ENCODE peak calls at places on chromosomes 7 and 10, in nine cellular contexts. G is foreskin keratinocyte, P is mucosa of descending colon, Q is AG09309, U is cardiac muscle cell, Y is nephron progenitor cell, O is foreskin fibroblast, J is HL-60, H is glutamatergic neuron. L is an unnamed sample.

GRCh38 chr10:125004571-125005311 is 62.8 kb downstream of the ZRANB1 start:
- DNase-seq in G (no peak), P (no peak), Q (no peak), U (no peak), Y (no peak), O (no peak), J (no peak), H (no peak), L (no peak)

GRCh38 chr10:117431160-117431559 is 55.9 kb upstream of the PDZD8 start:
- DNase-seq in G (no peak), P (no peak), Q (no peak), U (no peak), Y (no peak), O (peak), J (peak), H (no peak), L (peak)

GRCh38 chr7:33428415-33428814 is 299.1 kb downstream of the BBS9 start:
- DNase-seq in G (no peak), P (no peak), Q (no peak), U (no peak), Y (no peak), O (no peak), J (no peak), H (no peak), L (no peak)

GRCh38 chr10:42961156-42961589 is 115.7 kb upstream of the RET start:
- DNase-seq in G (no peak), P (no peak), Q (no peak), U (no peak), Y (no peak), O (peak), J (no peak), H (peak), L (no peak)

GRCh38 chr7:10205690-10206089 is 768.0 kb upstream of the PHF14 start:
- DNase-seq in G (no peak), P (no peak), Q (no peak), U (no peak), Y (no peak), O (no peak), J (no peak), H (no peak), L (no peak)

GRCh38 chr7:140033036-140033435 is 29.7 kb downstream of the PARP12 start:
- DNase-seq in G (peak), P (no peak), Q (no peak), U (no peak), Y (no peak), O (peak), J (no peak), H (no peak), L (no peak)

GRCh38 chr10:63718006-63718405 is 196.8 kb downstream of the REEP3 start:
- DNase-seq in G (no peak), P (no peak), Q (no peak), U (peak), Y (no peak), O (peak), J (no peak), H (no peak), L (no peak)

GRCh38 chr10:60238408-60239100 is 151.1 kb downstream of the ANK3 start:
- DNase-seq in G (peak), P (peak), Q (peak), U (peak), Y (no peak), O (peak), J (no peak), H (no peak), L (peak)

GRCh38 chr7:151247611-151248176 is 800 bp downstream of the SMARCD3 start:
- DNase-seq in G (no peak), P (no peak), Q (no peak), U (no peak), Y (peak), O (peak), J (no peak), H (no peak), L (no peak)

GRCh38 chr7:96169439-96169838 is 152.5 kb downstream of the SLC25A13 start:
- DNase-seq in G (no peak), P (no peak), Q (no peak), U (peak), Y (no peak), O (peak), J (no peak), H (no peak), L (peak)

GRCh38 chr10:58582045-58582444 is 69.4 kb downstream of the BICC1 start:
- DNase-seq in G (no peak), P (no peak), Q (no peak), U (no peak), Y (no peak), O (no peak), J (no peak), H (no peak), L (no peak)

GRCh38 chr7:55657654-55658053 is 85.4 kb upstream of the VOPP1 start:
- DNase-seq in G (no peak), P (no peak), Q (no peak), U (no peak), Y (no peak), O (no peak), J (no peak), H (peak), L (no peak)

GRCh38 chr10:24894728-24895127 is 57.7 kb downstream of the PRTFDC1 start:
- DNase-seq in G (no peak), P (peak), Q (no peak), U (no peak), Y (no peak), O (no peak), J (no peak), H (no peak), L (no peak)

GRCh38 chr7:26191974-26192479 is 8.5 kb downstream of the HNRNPA2B1 start:
- DNase-seq in G (no peak), P (no peak), Q (no peak), U (no peak), Y (no peak), O (no peak), J (no peak), H (no peak), L (no peak)

GRCh38 chr10:133141144-133141962 is 18.7 kb upstream of the KNDC1 start:
- DNase-seq in G (no peak), P (no peak), Q (no peak), U (no peak), Y (peak), O (no peak), J (no peak), H (peak), L (no peak)

GRCh38 chr7:22194633-22195273 is 162.2 kb downstream of the RAPGEF5 start:
- DNase-seq in G (no peak), P (no peak), Q (no peak), U (no peak), Y (no peak), O (no peak), J (no peak), H (peak), L (no peak)

GRCh38 chr7:50156746-50157145 is 63.7 kb upstream of the ZPBP start:
- DNase-seq in G (no peak), P (no peak), Q (no peak), U (no peak), Y (no peak), O (no peak), J (no peak), H (no peak), L (no peak)

GRCh38 chr7:92881091-92881485 is 44.7 kb upstream of the CDK6 start:
- DNase-seq in G (no peak), P (no peak), Q (no peak), U (no peak), Y (no peak), O (no peak), J (no peak), H (no peak), L (no peak)

GRCh38 chr10:69409968-69410367 is 6.8 kb downstream of the TACR2 start:
- DNase-seq in G (no peak), P (no peak), Q (no peak), U (peak), Y (no peak), O (peak), J (peak), H (no peak), L (no peak)

GRCh38 chr7:144834516-144835165 is 1.2 kb downstream of the TPK1 start:
- DNase-seq in G (no peak), P (peak), Q (no peak), U (peak), Y (no peak), O (peak), J (peak), H (no peak), L (peak)

GRCh38 chr7:69430502-69431145 is 167.7 kb upstream of the AUTS2 start:
- DNase-seq in G (no peak), P (peak), Q (no peak), U (peak), Y (peak), O (no peak), J (peak), H (no peak), L (no peak)

GRCh38 chr7:45930967-45931366 is 9.9 kb upstream of the IGFBP3 start:
- DNase-seq in G (no peak), P (no peak), Q (no peak), U (no peak), Y (no peak), O (no peak), J (no peak), H (no peak), L (no peak)

GRCh38 chr10:28925154-28925663 is 247.9 kb downstream of the BAMBI start:
- DNase-seq in G (no peak), P (no peak), Q (no peak), U (peak), Y (peak), O (no peak), J (no peak), H (no peak), L (no peak)

GRCh38 chr7:64990216-64990615 is 620 bp downstream of the ZNF117 start:
- DNase-seq in G (no peak), P (no peak), Q (no peak), U (no peak), Y (no peak), O (no peak), J (no peak), H (no peak), L (no peak)

GRCh38 chr7:151117041-151117440 is 30.8 kb downstream of the AGAP3 start:
- DNase-seq in G (no peak), P (no peak), Q (no peak), U (no peak), Y (no peak), O (no peak), J (no peak), H (no peak), L (no peak)

GRCh38 chr7:44189993-44190872 is 994 bp upstream of the GCK start:
- DNase-seq in G (no peak), P (no peak), Q (no peak), U (no peak), Y (no peak), O (no peak), J (no peak), H (no peak), L (no peak)

GRCh38 chr7:132542895-132543294 is 33.4 kb downstream of the PLXNA4 start:
- DNase-seq in G (no peak), P (no peak), Q (no peak), U (no peak), Y (no peak), O (no peak), J (no peak), H (no peak), L (no peak)

GRCh38 chr10:113087082-113088029 is 137.3 kb downstream of the TCF7L2 start:
- DNase-seq in G (peak), P (peak), Q (peak), U (peak), Y (no peak), O (peak), J (peak), H (no peak), L (peak)

GRCh38 chr7:107387077-107387476 is 82.8 kb upstream of the GPR22 start:
- DNase-seq in G (no peak), P (no peak), Q (no peak), U (peak), Y (peak), O (peak), J (no peak), H (peak), L (peak)

GRCh38 chr10:99926925-99927718 is 82.6 kb downstream of the DNMBP start:
- DNase-seq in G (no peak), P (peak), Q (no peak), U (peak), Y (no peak), O (peak), J (no peak), H (no peak), L (peak)

GRCh38 chr7:5598769-5599371 is 175.2 kb upstream of the TNRC18 start:
- DNase-seq in G (no peak), P (no peak), Q (no peak), U (peak), Y (peak), O (peak), J (no peak), H (peak), L (peak)

GRCh38 chr7:87414400-87415188 is 60.9 kb downstream of the ABCB4 start:
- DNase-seq in G (no peak), P (no peak), Q (no peak), U (no peak), Y (no peak), O (peak), J (no peak), H (no peak), L (peak)

GRCh38 chr7:87413029-87413428 is 62.5 kb downstream of the ABCB4 start:
- DNase-seq in G (no peak), P (no peak), Q (no peak), U (peak), Y (no peak), O (no peak), J (no peak), H (no peak), L (peak)

GRCh38 chr7:87420173-87420572 is 55.3 kb downstream of the ABCB4 start:
- DNase-seq in G (no peak), P (no peak), Q (no peak), U (no peak), Y (no peak), O (no peak), J (no peak), H (no peak), L (no peak)

GRCh38 chr7:87413951-87414381 is 61.5 kb downstream of the ABCB4 start:
- DNase-seq in G (peak), P (peak), Q (peak), U (peak), Y (no peak), O (peak), J (no peak), H (no peak), L (peak)

DNA sequence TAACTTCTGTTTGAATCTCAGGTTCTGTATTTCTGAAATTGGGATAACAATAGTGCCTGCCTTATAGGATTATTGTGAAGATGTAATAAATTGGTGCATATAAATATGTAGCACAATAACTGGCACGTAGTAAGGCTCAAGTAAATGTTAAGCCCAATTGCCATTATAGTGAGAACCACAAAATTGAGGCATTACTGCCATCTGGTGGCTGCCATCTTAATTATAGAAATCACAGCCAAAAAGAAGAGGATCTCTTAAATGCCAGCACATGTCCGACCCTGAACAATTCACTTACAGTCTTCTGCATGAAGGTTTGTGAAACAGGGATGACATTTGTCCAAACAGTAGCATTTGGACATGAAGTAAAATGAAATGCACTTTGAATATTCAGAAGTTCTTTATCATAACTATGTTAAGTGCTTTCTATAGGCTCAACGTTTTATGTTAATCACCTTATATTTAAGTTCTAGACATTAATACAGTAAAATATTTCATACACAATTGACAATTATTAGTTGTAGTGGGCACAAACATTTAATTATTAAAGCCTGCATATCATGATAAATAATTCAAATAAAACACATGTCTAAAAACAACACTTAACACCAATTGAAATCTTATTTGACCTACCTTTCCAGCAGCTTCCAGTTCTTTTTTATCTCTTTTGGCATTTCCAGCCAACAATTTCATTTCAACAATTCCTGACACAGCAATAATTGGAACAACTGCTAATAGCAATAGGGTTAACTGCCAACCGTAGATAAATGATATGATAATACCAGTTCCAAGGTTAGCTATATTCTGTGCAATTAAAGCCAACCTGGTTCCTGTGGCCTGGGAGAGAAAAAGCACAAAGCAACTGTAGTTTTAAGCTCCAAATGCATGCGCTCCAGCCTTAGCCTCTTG is 58.5 kb downstream of the ABCB4 start:
- DNase-seq in G (no peak), P (peak), Q (no peak), U (peak), Y (peak), O (peak), J (peak), H (peak), L (peak)
- TF ChIP-seq CTCF in G (peak), P (peak), Q (peak), U (peak), Y (peak), O (peak), J (peak), H (peak), L (peak)

GRCh38 chr7:130982160-130982638 is 248.2 kb upstream of the KLF14 start:
- DNase-seq in G (no peak), P (no peak), Q (no peak), U (peak), Y (no peak), O (peak), J (peak), H (no peak), L (peak)
- TF ChIP-seq CTCF in G (peak), P (no peak), Q (peak), U (peak), Y (peak), O (peak), J (peak), H (peak), L (peak)

GRCh38 chr7:2921748-2922147 is 77.6 kb upstream of the GNA12 start:
- DNase-seq in G (no peak), P (no peak), Q (no peak), U (no peak), Y (peak), O (no peak), J (no peak), H (peak), L (peak)
- TF ChIP-seq CTCF in G (peak), P (no peak), Q (peak), U (peak), Y (peak), O (no peak), J (no peak), H (peak), L (peak)

GRCh38 chr10:2844925-2845324 is 222.4 kb upstream of the PFKP start:
- DNase-seq in G (no peak), P (no peak), Q (no peak), U (no peak), Y (no peak), O (no peak), J (no peak), H (no peak), L (no peak)

GRCh38 chr10:2836921-2837662 is 230.3 kb upstream of the PFKP start:
- DNase-seq in G (no peak), P (no peak), Q (no peak), U (no peak), Y (no peak), O (no peak), J (no peak), H (no peak), L (no peak)

GRCh38 chr10:2835950-2836349 is 231.4 kb upstream of the PFKP start:
- DNase-seq in G (no peak), P (no peak), Q (no peak), U (no peak), Y (no peak), O (no peak), J (no peak), H (no peak), L (no peak)

DNA sequence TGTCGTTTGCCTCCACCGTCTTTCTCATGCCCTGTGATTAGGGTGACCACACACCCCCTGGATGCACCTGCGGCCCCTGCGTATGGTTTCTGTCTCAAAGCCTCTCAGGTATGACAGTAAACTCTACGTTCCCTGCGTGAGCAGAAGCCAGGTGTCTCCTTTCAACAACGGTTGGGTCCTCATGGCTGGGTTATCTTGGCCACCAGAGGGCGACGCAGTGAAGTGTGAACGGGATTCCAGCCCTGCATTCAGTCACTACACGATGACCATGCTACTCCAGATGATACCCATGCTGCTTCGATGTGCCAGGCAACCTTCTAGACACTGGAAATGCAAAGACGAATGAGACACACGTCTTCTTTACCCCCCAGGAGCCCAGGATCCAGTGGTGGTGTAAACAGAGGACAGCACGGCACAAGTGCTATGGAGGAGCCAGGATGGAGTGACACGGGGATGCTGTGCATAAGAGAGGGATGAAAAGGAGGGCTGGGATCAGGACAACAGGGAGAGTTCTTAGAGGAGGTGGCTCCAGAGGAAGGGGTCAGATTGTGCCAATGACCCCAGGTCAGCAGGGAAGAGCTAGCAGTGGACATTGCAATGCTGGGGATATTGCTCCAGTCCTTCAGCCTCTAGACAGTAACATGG is 228.1 kb upstream of the PFKP start:
- DNase-seq in G (no peak), P (peak), Q (no peak), U (peak), Y (peak), O (no peak), J (peak), H (peak), L (peak)
- TF ChIP-seq CTCF in G (peak), P (peak), Q (peak), U (peak), Y (peak), O (peak), J (peak), H (peak), L (peak)

GRCh38 chr10:79202188-79203013 is 133.6 kb downstream of the ZMIZ1 start:
- DNase-seq in G (no peak), P (peak), Q (no peak), U (peak), Y (peak), O (peak), J (peak), H (peak), L (peak)
- TF ChIP-seq CTCF in G (peak), P (no peak), Q (peak), U (peak), Y (peak), O (peak), J (peak), H (peak), L (peak)

GRCh38 chr7:137454169-137455166 is 110.9 kb upstream of the PTN start:
- DNase-seq in G (no peak), P (peak), Q (peak), U (peak), Y (peak), O (peak), J (no peak), H (no peak), L (peak)
- TF ChIP-seq CTCF in G (peak), P (peak), Q (peak), U (peak), Y (peak), O (peak), J (peak), H (peak), L (peak)